ENCODE peak calls at places on chromosomes 12 and 14, in eight cellular contexts. B is spleen, Y is body of pancreas, Q is MM.1S, Z is fibroblast of pulmonary artery, J is kidney, C is pancreas, P is bronchial epithelial cell. M is an unnamed sample.

GRCh38 chr14:81471062-81471461 is 62.6 kb downstream of the SEL1L start:
- DNase-seq in B (no peak), Y (no peak), Q (peak), Z (no peak), J (no peak), C (no peak), P (no peak), M (no peak)

GRCh38 chr12:77343291-77343690 is 277.9 kb upstream of the E2F7 start:
- DNase-seq in B (no peak), Y (no peak), Q (no peak), Z (peak), J (no peak), C (no peak), P (peak), M (no peak)

GRCh38 chr12:32151081-32151480 is 44.4 kb downstream of the BICD1 start:
- DNase-seq in B (no peak), Y (no peak), Q (no peak), Z (no peak), J (no peak), C (no peak), P (no peak), M (no peak)

GRCh38 chr12:32437095-32437515 is 37.7 kb downstream of the FGD4 start:
- DNase-seq in B (no peak), Y (no peak), Q (no peak), Z (peak), J (no peak), C (no peak), P (peak), M (no peak)

GRCh38 chr14:105919458-105920150 is 393.2 kb downstream of the TMEM121 start:
- DNase-seq in B (peak), Y (no peak), Q (no peak), Z (no peak), J (peak), C (no peak), P (no peak), M (peak)

GRCh38 chr12:41802803-41803202 is 341.9 kb downstream of the GXYLT1 start:
- DNase-seq in B (no peak), Y (no peak), Q (no peak), Z (no peak), J (no peak), C (no peak), P (no peak), M (no peak)

GRCh38 chr12:51391047-51391837 is at the start of gene GALNT6:
- DNase-seq in B (peak), Y (peak), Q (peak), Z (no peak), J (peak), C (peak), P (no peak), M (no peak)

GRCh38 chr14:95527392-95528002 is 7.4 kb upstream of the GLRX5 start:
- DNase-seq in B (no peak), Y (peak), Q (peak), Z (peak), J (no peak), C (no peak), P (peak), M (no peak)

GRCh38 chr12:52010152-52010622 is 3.4 kb downstream of the TAMALIN start:
- DNase-seq in B (peak), Y (peak), Q (no peak), Z (peak), J (peak), C (no peak), P (no peak), M (no peak)

GRCh38 chr14:60328588-60328987 is 79.6 kb downstream of the PPM1A start:
- DNase-seq in B (no peak), Y (no peak), Q (no peak), Z (no peak), J (no peak), C (no peak), P (no peak), M (no peak)

GRCh38 chr12:111304642-111305071 is 64.2 kb downstream of the PHETA1 start:
- DNase-seq in B (no peak), Y (no peak), Q (peak), Z (peak), J (no peak), C (no peak), P (no peak), M (no peak)

GRCh38 chr14:59870277-59871165 is at the start of gene RTN1:
- DNase-seq in B (peak), Y (peak), Q (peak), Z (peak), J (peak), C (peak), P (peak), M (no peak)

GRCh38 chr12:121669525-121669908 is at the start of gene MORN3:
- DNase-seq in B (no peak), Y (no peak), Q (no peak), Z (no peak), J (no peak), C (no peak), P (no peak), M (no peak)
- TF ChIP-seq CTCF in B (no peak), Y (no peak), Q (no peak), Z (no peak), J (no peak), C (no peak), P (no peak), M (no peak)

GRCh38 chr12:28963554-28963953 is 185.5 kb upstream of the FAR2 start:
- DNase-seq in B (no peak), Y (no peak), Q (peak), Z (peak), J (no peak), C (no peak), P (peak), M (no peak)
- TF ChIP-seq CTCF in B (no peak), Y (no peak), Q (peak), Z (peak), J (no peak), C (no peak), P (peak), M (peak)

DNA sequence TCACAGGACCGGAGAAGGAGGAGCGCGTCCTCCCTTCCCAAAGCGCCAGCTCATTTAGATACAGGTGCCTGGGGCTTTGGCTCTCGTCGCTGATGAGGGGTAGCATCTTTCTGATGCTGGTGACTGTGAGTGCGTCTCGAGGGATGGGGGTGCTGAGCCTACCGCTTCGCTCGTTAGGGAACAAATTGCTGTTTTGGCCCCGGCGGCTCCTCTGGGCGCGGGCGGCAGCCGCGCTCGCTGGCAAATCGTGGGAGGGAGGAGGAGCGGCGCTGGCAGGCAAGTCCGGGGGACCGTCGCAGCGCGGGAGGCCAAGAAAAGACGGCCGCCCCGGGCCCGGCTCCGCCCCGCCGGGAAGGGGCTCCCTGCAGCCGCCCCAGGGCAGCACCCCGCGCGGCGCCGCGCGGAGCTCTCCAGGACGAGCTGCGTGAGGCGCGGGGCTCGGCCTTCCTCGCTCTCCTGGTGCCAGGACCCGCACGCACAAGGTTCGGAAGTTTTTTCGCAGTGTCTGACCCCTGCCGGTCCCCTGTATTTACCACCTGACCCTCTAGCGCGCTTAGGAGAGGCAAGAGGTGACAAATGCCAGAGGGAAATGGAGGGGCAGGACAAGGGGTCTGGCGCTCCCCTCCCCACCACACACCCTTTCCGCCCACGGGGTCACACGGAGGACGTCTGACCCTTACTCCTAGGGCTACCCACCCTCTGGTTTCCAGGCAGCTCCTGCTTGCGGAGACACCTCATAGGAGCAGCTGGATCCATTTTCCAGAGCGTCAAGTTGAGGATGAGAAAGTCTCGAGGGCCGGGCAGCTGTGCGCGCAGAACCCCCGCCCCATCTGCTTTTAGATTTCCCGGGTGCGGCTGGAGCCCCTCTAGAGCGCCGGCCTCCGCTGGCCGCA is 875 bp upstream of the KCNH3 start:
- DNase-seq in B (peak), Y (no peak), Q (peak), Z (no peak), J (no peak), C (no peak), P (no peak), M (no peak)
- TF ChIP-seq CTCF in B (no peak), Y (no peak), Q (peak), Z (no peak), J (no peak), C (no peak), P (no peak), M (no peak)

GRCh38 chr12:29240441-29240840 is 91.4 kb downstream of the FAR2 start:
- DNase-seq in B (no peak), Y (no peak), Q (no peak), Z (no peak), J (no peak), C (no peak), P (peak), M (no peak)
- TF ChIP-seq CTCF in B (no peak), Y (no peak), Q (no peak), Z (no peak), J (no peak), C (no peak), P (no peak), M (no peak)

GRCh38 chr12:57127101-57127709 is 1.1 kb upstream of the LRP1 start:
- DNase-seq in B (peak), Y (peak), Q (peak), Z (no peak), J (peak), C (peak), P (peak), M (no peak)
- TF ChIP-seq CTCF in B (no peak), Y (peak), Q (peak), Z (peak), J (peak), C (no peak), P (peak), M (peak)